ENCODE peak calls at places on chromosomes 5 and 9, in seven cellular contexts. One of them, this sample, is unnamed. For H3K36me3, the result is how much of the 10 kb centered on the place peaks cover.

GRCh38 chr9:3447143-3447542 is 78.7 kb downstream of the RFX3 start:
- DNase-seq in suprapubic skin: no peak
- DNase-seq in A673: no peak
- DNase-seq in spleen: no peak
- DNase-seq in heart left ventricle: no peak
- DNase-seq in PC-9: no peak
- DNase-seq in brain microvascular endothelial cell: no peak
- DNase-seq in this sample: no peak

GRCh38 chr5:121693864-121694263 is 157.8 kb upstream of the FTMT start:
- DNase-seq in A673: no peak
- DNase-seq in PC-9: no peak
- DNase-seq in heart left ventricle: no peak
- DNase-seq in spleen: no peak
- DNase-seq in brain microvascular endothelial cell: no peak
- DNase-seq in suprapubic skin: no peak
- DNase-seq in this sample: no peak

GRCh38 chr9:6229604-6230003 is 14.0 kb downstream of the IL33 start:
- DNase-seq in brain microvascular endothelial cell: peak
- DNase-seq in A673: no peak
- DNase-seq in suprapubic skin: no peak
- DNase-seq in PC-9: no peak
- DNase-seq in spleen: no peak
- DNase-seq in heart left ventricle: no peak
- DNase-seq in this sample: no peak

GRCh38 chr5:140267201-140267540 is 35.7 kb downstream of the PFDN1 start:
- DNase-seq in A673: no peak
- DNase-seq in PC-9: no peak
- DNase-seq in suprapubic skin: no peak
- DNase-seq in heart left ventricle: no peak
- DNase-seq in brain microvascular endothelial cell: no peak
- DNase-seq in spleen: no peak
- DNase-seq in this sample: no peak

GRCh38 chr5:146722361-146722779 is 156.2 kb downstream of the PPP2R2B start:
- DNase-seq in suprapubic skin: no peak
- DNase-seq in A673: no peak
- DNase-seq in spleen: no peak
- DNase-seq in heart left ventricle: no peak
- DNase-seq in brain microvascular endothelial cell: no peak
- DNase-seq in PC-9: no peak
- DNase-seq in this sample: no peak

GRCh38 chr9:34170252-34170915 is 8.5 kb upstream of the UBAP1 start:
- DNase-seq in A673: no peak
- DNase-seq in suprapubic skin: no peak
- DNase-seq in spleen: peak
- DNase-seq in brain microvascular endothelial cell: no peak
- DNase-seq in heart left ventricle: no peak
- DNase-seq in PC-9: no peak
- DNase-seq in this sample: no peak

GRCh38 chr5:181160144-181160754 is 12.9 kb downstream of the OR2V2 start:
- DNase-seq in PC-9: no peak
- DNase-seq in brain microvascular endothelial cell: peak
- DNase-seq in A673: peak
- DNase-seq in suprapubic skin: peak
- DNase-seq in spleen: peak
- DNase-seq in heart left ventricle: no peak
- DNase-seq in this sample: no peak

GRCh38 chr5:58094031-58094430 is 365.9 kb downstream of the PLK2 start:
- DNase-seq in PC-9: peak
- DNase-seq in brain microvascular endothelial cell: no peak
- DNase-seq in spleen: no peak
- DNase-seq in A673: no peak
- DNase-seq in heart left ventricle: no peak
- DNase-seq in suprapubic skin: no peak
- DNase-seq in this sample: peak

GRCh38 chr9:109966643-109967368 is 186.8 kb downstream of the PALM2AKAP2 start:
- DNase-seq in spleen: peak
- DNase-seq in brain microvascular endothelial cell: no peak
- DNase-seq in PC-9: no peak
- DNase-seq in heart left ventricle: no peak
- DNase-seq in suprapubic skin: no peak
- DNase-seq in A673: no peak
- DNase-seq in this sample: no peak

GRCh38 chr5:141778683-141779082 is 96.7 kb upstream of the ARAP3 start:
- DNase-seq in brain microvascular endothelial cell: no peak
- DNase-seq in PC-9: no peak
- DNase-seq in spleen: no peak
- DNase-seq in heart left ventricle: no peak
- DNase-seq in suprapubic skin: no peak
- DNase-seq in A673: peak
- DNase-seq in this sample: no peak

GRCh38 chr5:169303119-169303515 is 2.2 kb upstream of the SLIT3 start:
- DNase-seq in suprapubic skin: no peak
- DNase-seq in brain microvascular endothelial cell: no peak
- DNase-seq in spleen: no peak
- DNase-seq in A673: no peak
- DNase-seq in heart left ventricle: no peak
- DNase-seq in PC-9: no peak
- DNase-seq in this sample: no peak

GRCh38 chr5:8993031-8993430 is 552.8 kb downstream of the SEMA5A start:
- DNase-seq in suprapubic skin: no peak
- DNase-seq in PC-9: no peak
- DNase-seq in A673: no peak
- DNase-seq in heart left ventricle: no peak
- DNase-seq in spleen: no peak
- DNase-seq in brain microvascular endothelial cell: no peak
- DNase-seq in this sample: no peak

GRCh38 chr5:127254729-127255284 is 35.8 kb upstream of the MEGF10 start:
- DNase-seq in PC-9: no peak
- DNase-seq in heart left ventricle: no peak
- DNase-seq in brain microvascular endothelial cell: peak
- DNase-seq in suprapubic skin: no peak
- DNase-seq in spleen: no peak
- DNase-seq in A673: peak
- DNase-seq in this sample: peak

GRCh38 chr9:126999315-127000068 is 84.9 kb downstream of the RALGPS1 start:
- DNase-seq in suprapubic skin: no peak
- DNase-seq in PC-9: no peak
- DNase-seq in brain microvascular endothelial cell: no peak
- DNase-seq in A673: no peak
- DNase-seq in heart left ventricle: no peak
- DNase-seq in spleen: no peak
- DNase-seq in this sample: no peak

GRCh38 chr5:32990593-32991415 is 279.7 kb downstream of the NPR3 start:
- DNase-seq in A673: no peak
- DNase-seq in heart left ventricle: no peak
- DNase-seq in spleen: no peak
- DNase-seq in suprapubic skin: no peak
- DNase-seq in PC-9: no peak
- DNase-seq in brain microvascular endothelial cell: no peak
- DNase-seq in this sample: no peak

GRCh38 chr5:113090336-113091106 is 113.9 kb downstream of the DCP2 start:
- DNase-seq in A673: no peak
- DNase-seq in PC-9: no peak
- DNase-seq in brain microvascular endothelial cell: no peak
- DNase-seq in spleen: no peak
- DNase-seq in suprapubic skin: no peak
- DNase-seq in heart left ventricle: no peak
- DNase-seq in this sample: no peak

GRCh38 chr5:33736510-33736909 is 155.3 kb downstream of the ADAMTS12 start:
- DNase-seq in heart left ventricle: no peak
- DNase-seq in brain microvascular endothelial cell: peak
- DNase-seq in PC-9: no peak
- DNase-seq in spleen: no peak
- DNase-seq in suprapubic skin: no peak
- DNase-seq in A673: no peak
- DNase-seq in this sample: peak

GRCh38 chr5:159050408-159051091 is 49.2 kb downstream of the EBF1 start:
- DNase-seq in heart left ventricle: no peak
- DNase-seq in suprapubic skin: no peak
- DNase-seq in spleen: no peak
- DNase-seq in PC-9: no peak
- DNase-seq in brain microvascular endothelial cell: peak
- DNase-seq in A673: peak
- DNase-seq in this sample: no peak

GRCh38 chr9:87587356-87587745 is 89.7 kb downstream of the DAPK1 start:
- DNase-seq in PC-9: no peak
- DNase-seq in suprapubic skin: no peak
- DNase-seq in brain microvascular endothelial cell: no peak
- DNase-seq in spleen: no peak
- DNase-seq in heart left ventricle: no peak
- DNase-seq in A673: no peak
- DNase-seq in this sample: no peak

GRCh38 chr5:851553-851952 is 767 bp upstream of the ZDHHC11 start:
- DNase-seq in brain microvascular endothelial cell: no peak
- DNase-seq in heart left ventricle: no peak
- DNase-seq in suprapubic skin: peak
- DNase-seq in spleen: no peak
- DNase-seq in A673: no peak
- DNase-seq in PC-9: no peak
- DNase-seq in this sample: no peak

GRCh38 chr9:78777747-78778146 is 480.8 kb downstream of the PSAT1 start:
- DNase-seq in heart left ventricle: no peak
- DNase-seq in A673: peak
- DNase-seq in spleen: no peak
- DNase-seq in brain microvascular endothelial cell: no peak
- DNase-seq in PC-9: no peak
- DNase-seq in suprapubic skin: no peak
- DNase-seq in this sample: no peak

GRCh38 chr9:132589148-132590036 is 7.0 kb downstream of the BARHL1 start:
- DNase-seq in spleen: no peak
- DNase-seq in PC-9: no peak
- DNase-seq in suprapubic skin: no peak
- DNase-seq in brain microvascular endothelial cell: no peak
- DNase-seq in A673: no peak
- DNase-seq in heart left ventricle: no peak
- DNase-seq in this sample: no peak

GRCh38 chr5:139882961-139883539 is 87.4 kb downstream of the PSD2 start:
- DNase-seq in brain microvascular endothelial cell: no peak
- DNase-seq in PC-9: no peak
- DNase-seq in suprapubic skin: no peak
- DNase-seq in spleen: peak
- DNase-seq in heart left ventricle: no peak
- DNase-seq in A673: no peak
- DNase-seq in this sample: no peak

GRCh38 chr5:39099831-39100230 is 25.6 kb upstream of the RICTOR start:
- DNase-seq in spleen: no peak
- DNase-seq in suprapubic skin: no peak
- DNase-seq in heart left ventricle: no peak
- DNase-seq in brain microvascular endothelial cell: no peak
- DNase-seq in A673: no peak
- DNase-seq in PC-9: no peak
- DNase-seq in this sample: no peak

GRCh38 chr9:21070171-21070571 is 7.6 kb downstream of the IFNB1 start:
- DNase-seq in brain microvascular endothelial cell: peak
- DNase-seq in suprapubic skin: no peak
- DNase-seq in heart left ventricle: peak
- DNase-seq in A673: peak
- DNase-seq in PC-9: peak
- DNase-seq in spleen: no peak
- DNase-seq in this sample: peak

GRCh38 chr5:73768-74502 is 18.0 kb upstream of the PLEKHG4B start:
- DNase-seq in heart left ventricle: no peak
- DNase-seq in brain microvascular endothelial cell: no peak
- DNase-seq in A673: no peak
- DNase-seq in suprapubic skin: no peak
- DNase-seq in spleen: no peak
- DNase-seq in PC-9: no peak
- DNase-seq in this sample: no peak

GRCh38 chr5:10432059-10433008 is 9.3 kb upstream of the ROPN1L start:
- DNase-seq in A673: no peak
- DNase-seq in brain microvascular endothelial cell: no peak
- DNase-seq in suprapubic skin: no peak
- DNase-seq in heart left ventricle: no peak
- DNase-seq in PC-9: no peak
- DNase-seq in spleen: no peak
- DNase-seq in this sample: no peak
- H3K36me3 ChIP-seq in A673: half or more
- H3K36me3 ChIP-seq in brain microvascular endothelial cell: under half
- H3K36me3 ChIP-seq in suprapubic skin: half or more
- H3K36me3 ChIP-seq in heart left ventricle: half or more
- H3K36me3 ChIP-seq in PC-9: half or more
- H3K36me3 ChIP-seq in spleen: half or more
- H3K36me3 ChIP-seq in this sample: under half

GRCh38 chr9:97982191-97982718 is 886 bp upstream of the ANP32B start:
- DNase-seq in spleen: no peak
- DNase-seq in PC-9: no peak
- DNase-seq in suprapubic skin: no peak
- DNase-seq in A673: peak
- DNase-seq in brain microvascular endothelial cell: no peak
- DNase-seq in heart left ventricle: no peak
- DNase-seq in this sample: no peak

GRCh38 chr9:97984188-97985057 is 1.3 kb downstream of the ANP32B start:
- DNase-seq in heart left ventricle: peak
- DNase-seq in spleen: peak
- DNase-seq in PC-9: peak
- DNase-seq in brain microvascular endothelial cell: peak
- DNase-seq in A673: peak
- DNase-seq in suprapubic skin: peak
- DNase-seq in this sample: no peak

GRCh38 chr9:97982719-97983523 is at the start of gene ANP32B:
- DNase-seq in heart left ventricle: peak
- DNase-seq in spleen: peak
- DNase-seq in suprapubic skin: peak
- DNase-seq in PC-9: peak
- DNase-seq in brain microvascular endothelial cell: peak
- DNase-seq in A673: peak
- DNase-seq in this sample: peak

GRCh38 chr9:97985058-97985861 is 2.1 kb downstream of the ANP32B start:
- DNase-seq in spleen: peak
- DNase-seq in suprapubic skin: peak
- DNase-seq in heart left ventricle: no peak
- DNase-seq in PC-9: peak
- DNase-seq in brain microvascular endothelial cell: no peak
- DNase-seq in A673: peak
- DNase-seq in this sample: no peak

GRCh38 chr9:97983524-97984187 is 515 bp downstream of the ANP32B start:
- DNase-seq in suprapubic skin: peak
- DNase-seq in spleen: peak
- DNase-seq in PC-9: no peak
- DNase-seq in heart left ventricle: peak
- DNase-seq in A673: peak
- DNase-seq in brain microvascular endothelial cell: no peak
- DNase-seq in this sample: no peak
- TF ChIP-seq CTCF in suprapubic skin: no peak
- TF ChIP-seq CTCF in spleen: no peak
- TF ChIP-seq CTCF in PC-9: peak
- TF ChIP-seq CTCF in heart left ventricle: peak
- TF ChIP-seq CTCF in A673: no peak
- TF ChIP-seq CTCF in brain microvascular endothelial cell: no peak
- TF ChIP-seq CTCF in this sample: no peak

GRCh38 chr9:116340270-116340669 is 186.7 kb downstream of the PAPPA start:
- DNase-seq in PC-9: no peak
- DNase-seq in brain microvascular endothelial cell: no peak
- DNase-seq in spleen: no peak
- DNase-seq in suprapubic skin: no peak
- DNase-seq in heart left ventricle: no peak
- DNase-seq in A673: no peak
- DNase-seq in this sample: no peak
- H3K4me3 ChIP-seq in PC-9: no peak
- H3K4me3 ChIP-seq in brain microvascular endothelial cell: no peak
- H3K4me3 ChIP-seq in spleen: no peak
- H3K4me3 ChIP-seq in suprapubic skin: no peak
- H3K4me3 ChIP-seq in heart left ventricle: no peak
- H3K4me3 ChIP-seq in A673: no peak
- H3K4me3 ChIP-seq in this sample: no peak

GRCh38 chr9:101398930-101399640 is 434 bp downstream of the ZNF189 start:
- DNase-seq in PC-9: no peak
- DNase-seq in A673: peak
- DNase-seq in heart left ventricle: no peak
- DNase-seq in spleen: no peak
- DNase-seq in suprapubic skin: peak
- DNase-seq in brain microvascular endothelial cell: no peak
- DNase-seq in this sample: no peak
- H3K36me3 ChIP-seq in PC-9: half or more
- H3K36me3 ChIP-seq in A673: half or more
- H3K36me3 ChIP-seq in heart left ventricle: under half
- H3K36me3 ChIP-seq in spleen: under half
- H3K36me3 ChIP-seq in suprapubic skin: under half
- H3K36me3 ChIP-seq in brain microvascular endothelial cell: under half
- H3K36me3 ChIP-seq in this sample: under half

This sample was measured in kidney epithelial cell.